ENCODE peak calls at places on chromosomes 12 and 14, in eight cellular contexts. One of them, this sample, is unnamed.

GRCh38 chr14:30874120-30874998 is at the start of gene COCH:
- DNase-seq in T follicular helper cell: no peak
- DNase-seq in GF-D8: peak
- DNase-seq in H54: no peak
- DNase-seq in central memory CD8-positive, alpha-beta T cell: no peak
- DNase-seq in HT-29: no peak
- DNase-seq in activated CD4-positive, alpha-beta T cell treated with anti-CD3 and anti-CD28 coated beads for 48 hours: peak
- DNase-seq in T-helper 1 cell: no peak
- DNase-seq in this sample: peak

GRCh38 chr12:59452746-59453145 is 143.1 kb upstream of the SLC16A7 start:
- DNase-seq in T follicular helper cell: no peak
- DNase-seq in GF-D8: no peak
- DNase-seq in H54: no peak
- DNase-seq in HT-29: no peak
- DNase-seq in T-helper 1 cell: no peak
- DNase-seq in central memory CD8-positive, alpha-beta T cell: no peak
- DNase-seq in activated CD4-positive, alpha-beta T cell treated with anti-CD3 and anti-CD28 coated beads for 48 hours: no peak
- DNase-seq in this sample: no peak

GRCh38 chr12:64658892-64659481 is 48.7 kb downstream of the RASSF3 start:
- DNase-seq in GF-D8: no peak
- DNase-seq in T follicular helper cell: no peak
- DNase-seq in central memory CD8-positive, alpha-beta T cell: no peak
- DNase-seq in T-helper 1 cell: no peak
- DNase-seq in H54: no peak
- DNase-seq in activated CD4-positive, alpha-beta T cell treated with anti-CD3 and anti-CD28 coated beads for 48 hours: no peak
- DNase-seq in HT-29: no peak
- DNase-seq in this sample: no peak

GRCh38 chr14:55354500-55354899 is 57.1 kb downstream of the ATG14 start:
- DNase-seq in H54: peak
- DNase-seq in central memory CD8-positive, alpha-beta T cell: peak
- DNase-seq in activated CD4-positive, alpha-beta T cell treated with anti-CD3 and anti-CD28 coated beads for 48 hours: peak
- DNase-seq in GF-D8: peak
- DNase-seq in T follicular helper cell: peak
- DNase-seq in HT-29: peak
- DNase-seq in T-helper 1 cell: peak
- DNase-seq in this sample: peak

GRCh38 chr14:61609885-61610284 is 85.4 kb upstream of the HIF1A start:
- DNase-seq in T-helper 1 cell: no peak
- DNase-seq in H54: no peak
- DNase-seq in T follicular helper cell: no peak
- DNase-seq in GF-D8: no peak
- DNase-seq in activated CD4-positive, alpha-beta T cell treated with anti-CD3 and anti-CD28 coated beads for 48 hours: no peak
- DNase-seq in HT-29: no peak
- DNase-seq in central memory CD8-positive, alpha-beta T cell: no peak
- DNase-seq in this sample: no peak

GRCh38 chr12:122958198-122958888 is 7.9 kb downstream of the ABCB9 start:
- DNase-seq in GF-D8: no peak
- DNase-seq in HT-29: no peak
- DNase-seq in T follicular helper cell: no peak
- DNase-seq in activated CD4-positive, alpha-beta T cell treated with anti-CD3 and anti-CD28 coated beads for 48 hours: no peak
- DNase-seq in H54: no peak
- DNase-seq in T-helper 1 cell: no peak
- DNase-seq in central memory CD8-positive, alpha-beta T cell: no peak
- DNase-seq in this sample: no peak

GRCh38 chr12:79012616-79013015 is 148.0 kb downstream of the SYT1 start:
- DNase-seq in HT-29: no peak
- DNase-seq in GF-D8: no peak
- DNase-seq in activated CD4-positive, alpha-beta T cell treated with anti-CD3 and anti-CD28 coated beads for 48 hours: no peak
- DNase-seq in T-helper 1 cell: no peak
- DNase-seq in T follicular helper cell: no peak
- DNase-seq in central memory CD8-positive, alpha-beta T cell: no peak
- DNase-seq in H54: no peak
- DNase-seq in this sample: no peak

GRCh38 chr12:106020736-106021135 is 118.0 kb downstream of the NUAK1 start:
- DNase-seq in HT-29: no peak
- DNase-seq in activated CD4-positive, alpha-beta T cell treated with anti-CD3 and anti-CD28 coated beads for 48 hours: no peak
- DNase-seq in T follicular helper cell: no peak
- DNase-seq in T-helper 1 cell: no peak
- DNase-seq in GF-D8: no peak
- DNase-seq in central memory CD8-positive, alpha-beta T cell: no peak
- DNase-seq in H54: no peak
- DNase-seq in this sample: no peak

GRCh38 chr12:113934060-113934829 is 31.9 kb downstream of the RBM19 start:
- DNase-seq in T follicular helper cell: no peak
- DNase-seq in activated CD4-positive, alpha-beta T cell treated with anti-CD3 and anti-CD28 coated beads for 48 hours: no peak
- DNase-seq in H54: no peak
- DNase-seq in GF-D8: no peak
- DNase-seq in central memory CD8-positive, alpha-beta T cell: no peak
- DNase-seq in T-helper 1 cell: no peak
- DNase-seq in HT-29: no peak
- DNase-seq in this sample: no peak

GRCh38 chr12:105504286-105504685 is 173.8 kb downstream of the C12orf75 start:
- DNase-seq in central memory CD8-positive, alpha-beta T cell: no peak
- DNase-seq in T-helper 1 cell: no peak
- DNase-seq in T follicular helper cell: no peak
- DNase-seq in H54: no peak
- DNase-seq in HT-29: no peak
- DNase-seq in GF-D8: no peak
- DNase-seq in activated CD4-positive, alpha-beta T cell treated with anti-CD3 and anti-CD28 coated beads for 48 hours: no peak
- DNase-seq in this sample: peak

GRCh38 chr14:105419305-105420091 is at the start of gene MTA1:
- DNase-seq in T-helper 1 cell: no peak
- DNase-seq in activated CD4-positive, alpha-beta T cell treated with anti-CD3 and anti-CD28 coated beads for 48 hours: peak
- DNase-seq in HT-29: no peak
- DNase-seq in T follicular helper cell: peak
- DNase-seq in H54: peak
- DNase-seq in central memory CD8-positive, alpha-beta T cell: no peak
- DNase-seq in GF-D8: no peak
- DNase-seq in this sample: no peak

GRCh38 chr12:32947203-32947795 is 50.7 kb upstream of the PKP2 start:
- DNase-seq in activated CD4-positive, alpha-beta T cell treated with anti-CD3 and anti-CD28 coated beads for 48 hours: no peak
- DNase-seq in H54: no peak
- DNase-seq in GF-D8: no peak
- DNase-seq in T-helper 1 cell: no peak
- DNase-seq in central memory CD8-positive, alpha-beta T cell: no peak
- DNase-seq in HT-29: peak
- DNase-seq in T follicular helper cell: no peak
- DNase-seq in this sample: no peak

GRCh38 chr14:44530482-44530881 is 23.4 kb upstream of the FSCB start:
- DNase-seq in T-helper 1 cell: no peak
- DNase-seq in HT-29: no peak
- DNase-seq in T follicular helper cell: no peak
- DNase-seq in central memory CD8-positive, alpha-beta T cell: no peak
- DNase-seq in GF-D8: no peak
- DNase-seq in H54: no peak
- DNase-seq in activated CD4-positive, alpha-beta T cell treated with anti-CD3 and anti-CD28 coated beads for 48 hours: no peak
- DNase-seq in this sample: no peak

GRCh38 chr14:61713724-61714437 is 18.6 kb downstream of the HIF1A start:
- DNase-seq in GF-D8: no peak
- DNase-seq in T-helper 1 cell: no peak
- DNase-seq in H54: no peak
- DNase-seq in central memory CD8-positive, alpha-beta T cell: no peak
- DNase-seq in activated CD4-positive, alpha-beta T cell treated with anti-CD3 and anti-CD28 coated beads for 48 hours: no peak
- DNase-seq in HT-29: no peak
- DNase-seq in T follicular helper cell: no peak
- DNase-seq in this sample: no peak

GRCh38 chr14:64707661-64708060 is 3.4 kb downstream of the PLEKHG3 start:
- DNase-seq in central memory CD8-positive, alpha-beta T cell: no peak
- DNase-seq in GF-D8: no peak
- DNase-seq in T follicular helper cell: no peak
- DNase-seq in H54: peak
- DNase-seq in HT-29: peak
- DNase-seq in activated CD4-positive, alpha-beta T cell treated with anti-CD3 and anti-CD28 coated beads for 48 hours: no peak
- DNase-seq in T-helper 1 cell: no peak
- DNase-seq in this sample: no peak